ENCODE peak calls at places on chromosomes 4 and X, in eight cellular contexts. G, O, B, M, X, A, E and R are unnamed samples.

GRCh38 chr4:44257461-44257860 is 191.1 kb downstream of the KCTD8 start:
- DNase-seq in O (no peak), M (no peak), B (no peak), X (no peak), E (no peak), G (peak), A (no peak), R (no peak)

GRCh38 chr4:13543648-13544555 is at the start of gene NKX3-2:
- DNase-seq in A (no peak), M (no peak), O (no peak), X (peak), E (no peak), B (no peak), G (no peak), R (no peak)

GRCh38 chrX:101986571-101986970 is 54.7 kb upstream of the ZMAT1 start:
- DNase-seq in E (no peak), G (peak), B (no peak), M (no peak), X (no peak), O (no peak), A (no peak), R (no peak)

GRCh38 chr4:103443324-103443723 is 245.2 kb upstream of the CENPE start:
- DNase-seq in B (no peak), A (no peak), G (peak), X (no peak), M (no peak), E (peak), O (no peak), R (no peak)

GRCh38 chrX:92213781-92214180 is 434.6 kb downstream of the PCDH11X start:
- DNase-seq in G (peak), M (no peak), B (no peak), X (no peak), O (no peak), E (no peak), A (no peak), R (no peak)

GRCh38 chrX:9906919-9907318 is 60.2 kb upstream of the CLDN34 start:
- DNase-seq in X (peak), G (no peak), O (no peak), E (no peak), B (no peak), M (no peak), A (no peak), R (no peak)

GRCh38 chr4:102477657-102478056 is 23.5 kb upstream of the NFKB1 start:
- DNase-seq in A (no peak), X (no peak), B (no peak), M (no peak), G (peak), O (no peak), E (no peak), R (no peak)

GRCh38 chr4:108900018-108900417 is 137.2 kb upstream of the ETNPPL start:
- DNase-seq in G (no peak), M (no peak), O (no peak), E (no peak), A (no peak), X (peak), B (no peak), R (no peak)

GRCh38 chr4:26235500-26235899 is 85.3 kb upstream of the RBPJ start:
- DNase-seq in B (no peak), X (no peak), O (no peak), G (peak), M (no peak), A (no peak), E (no peak), R (peak)

GRCh38 chr4:39435875-39436563 is 22.7 kb downstream of the RPL9 start:
- DNase-seq in X (no peak), B (no peak), E (no peak), O (no peak), A (no peak), M (no peak), G (no peak), R (peak)
- TF ChIP-seq CTCF in X (peak), B (no peak), E (no peak), O (no peak), A (no peak), M (no peak), G (peak), R (peak)

GRCh38 chrX:11756354-11757318 is 1.4 kb upstream of the MSL3 start:
- DNase-seq in E (no peak), A (no peak), B (no peak), O (no peak), M (no peak), G (peak), X (no peak), R (peak)
- H3K4me3 ChIP-seq in E (no peak), A (peak), B (peak), O (no peak), M (no peak), G (no peak), X (no peak), R (no peak)

DNA sequence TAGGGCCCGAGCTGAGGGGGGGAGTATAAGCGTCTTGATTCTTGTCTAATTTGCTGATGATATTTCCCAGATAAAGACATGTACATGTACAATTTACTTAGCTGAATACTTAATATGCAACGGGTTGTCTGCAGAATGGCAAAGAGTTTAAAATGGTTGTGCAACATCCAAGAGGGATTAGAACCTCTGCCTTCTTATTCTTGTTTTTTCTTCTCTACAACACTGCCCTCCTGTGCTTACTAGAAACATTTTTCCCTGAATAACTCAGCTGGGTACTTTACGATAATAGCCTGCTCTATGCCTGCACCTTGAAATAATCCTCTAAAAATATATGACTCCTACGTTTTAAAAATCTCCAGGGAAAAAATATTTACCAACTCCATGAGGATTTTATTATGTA is 41.8 kb downstream of the INTS12 start:
- DNase-seq in G (peak), B (no peak), M (no peak), A (no peak), E (no peak), O (no peak), X (no peak), R (peak)
- TF ChIP-seq CTCF in G (peak), B (peak), M (no peak), A (no peak), E (no peak), O (peak), X (peak), R (no peak)

GRCh38 chrX:68433155-68433980 is at the start of gene OPHN1:
- DNase-seq in G (peak), X (peak), M (peak), E (no peak), B (peak), O (peak), A (peak), R (peak)

GRCh38 chrX:68429216-68429615 is 4.1 kb downstream of the OPHN1 start:
- DNase-seq in A (no peak), B (no peak), E (no peak), O (no peak), M (no peak), X (no peak), G (peak), R (peak)

GRCh38 chrX:68433981-68434299 is 645 bp upstream of the OPHN1 start:
- DNase-seq in G (no peak), O (no peak), A (no peak), B (no peak), X (no peak), M (no peak), E (no peak), R (no peak)

GRCh38 chrX:68432648-68433047 is 647 bp downstream of the OPHN1 start:
- DNase-seq in G (no peak), X (no peak), A (no peak), B (no peak), M (no peak), E (no peak), O (peak), R (peak)

DNA sequence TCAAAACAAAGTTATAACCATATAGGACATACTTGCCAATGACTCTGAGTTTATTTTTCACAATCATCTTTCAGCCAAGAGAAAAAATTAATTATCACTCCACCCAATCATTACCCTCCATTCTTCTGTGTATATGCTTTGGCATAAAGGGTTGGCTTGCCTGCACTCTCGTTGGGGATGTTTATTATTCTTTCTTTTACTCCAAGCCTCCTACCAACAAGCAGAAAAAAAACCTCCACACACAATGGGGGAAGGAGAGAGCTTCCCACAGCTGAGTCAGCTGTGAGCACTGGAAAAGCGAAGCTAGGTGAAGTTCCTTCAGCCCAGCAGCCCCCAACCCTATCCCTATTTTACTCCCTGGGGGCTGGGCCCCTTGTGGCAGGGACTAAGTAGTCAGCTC is 1.5 kb downstream of the OPHN1 start:
- DNase-seq in A (no peak), M (no peak), B (no peak), G (no peak), X (no peak), O (no peak), E (no peak), R (peak)
- H3K4me3 ChIP-seq in A (no peak), M (no peak), B (peak), G (no peak), X (no peak), O (no peak), E (no peak), R (peak)

GRCh38 chr4:79241846-79242245 is 84.0 kb downstream of the NAA11 start:
- DNase-seq in E (no peak), M (no peak), O (no peak), G (peak), X (peak), B (no peak), A (no peak), R (peak)
- TF ChIP-seq CTCF in E (peak), M (no peak), O (no peak), G (peak), X (peak), B (no peak), A (no peak), R (peak)

DNA sequence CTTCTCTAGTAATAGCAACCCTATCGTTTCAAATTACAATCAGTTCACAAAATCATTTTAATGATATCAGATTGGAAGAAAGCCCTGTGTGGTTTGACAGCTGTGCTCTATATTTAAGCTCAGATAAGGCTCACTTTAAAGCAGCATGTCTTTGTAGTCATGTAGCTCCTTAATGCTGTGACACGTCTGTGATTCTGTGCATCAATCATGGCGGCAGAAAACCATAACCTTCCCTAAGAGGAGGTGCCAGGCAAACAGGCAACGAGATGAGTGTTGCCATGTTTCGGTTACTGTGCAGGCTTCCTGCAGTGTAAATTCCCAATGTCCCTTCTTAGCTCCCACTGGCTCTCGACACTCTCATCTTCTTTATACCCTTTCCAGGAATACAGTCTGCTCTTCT is 212.7 kb downstream of the GRID2 start:
- DNase-seq in O (no peak), A (no peak), X (no peak), B (no peak), G (no peak), E (no peak), M (no peak), R (no peak)
- H3K4me3 ChIP-seq in O (no peak), A (no peak), X (no peak), B (no peak), G (no peak), E (no peak), M (no peak), R (no peak)

GRCh38 chrX:82677281-82677680 is 830.8 kb upstream of the POU3F4 start:
- DNase-seq in E (no peak), B (no peak), O (no peak), G (peak), A (no peak), M (no peak), X (no peak), R (no peak)

GRCh38 chrX:82676386-82676785 is 831.7 kb upstream of the POU3F4 start:
- DNase-seq in M (no peak), B (no peak), A (no peak), G (peak), X (no peak), O (no peak), E (no peak), R (no peak)
- TF ChIP-seq CTCF in M (no peak), B (no peak), A (no peak), G (peak), X (peak), O (no peak), E (no peak), R (no peak)